ENCODE peak calls at places on chromosomes 12 and 14, in four cellular contexts. I is SIG-M5, G is psoas muscle, S is NCI-H2081 treated with DMSO at 0.1 percent for 48 hours. U is an unnamed sample.

GRCh38 chr14:95256776-95257060 is 63.0 kb downstream of the CLMN start:
- DNase-seq in S (no peak), G (no peak), I (no peak), U (no peak)

GRCh38 chr14:105395538-105395854 is 2.8 kb upstream of the TEX22 start:
- DNase-seq in S (no peak), G (no peak), I (no peak), U (no peak)

GRCh38 chr14:105193916-105194782 is 13.0 kb upstream of the NUDT14 start:
- DNase-seq in G (no peak), I (no peak), S (peak; percentile 39), U (peak; percentile 87)

GRCh38 chr12:123398177-123398916 is 14.4 kb downstream of the KMT5A start:
- DNase-seq in G (peak; percentile 60), I (no peak), S (no peak), U (no peak)

GRCh38 chr14:81655423-81656314 is 122.0 kb upstream of the SEL1L start:
- DNase-seq in I (no peak), S (no peak), G (no peak), U (no peak)

GRCh38 chr12:47014474-47014873 is 64.9 kb upstream of the PCED1B start:
- DNase-seq in G (no peak), S (no peak), I (no peak), U (no peak)

GRCh38 chr12:43316506-43316905 is 235.5 kb downstream of the ADAMTS20 start:
- DNase-seq in G (no peak), S (no peak), I (no peak), U (no peak)

GRCh38 chr12:93563807-93564538 is 8.5 kb upstream of the SOCS2 start:
- DNase-seq in G (no peak), S (no peak), I (no peak), U (no peak)

GRCh38 chr12:64893961-64894360 is 69.5 kb downstream of the TBC1D30 start:
- DNase-seq in S (no peak), G (no peak), I (no peak), U (no peak)

GRCh38 chr14:68711551-68712437 is 81.1 kb downstream of the ZFP36L1 start:
- DNase-seq in S (no peak), G (no peak), I (no peak), U (no peak)

GRCh38 chr14:32542507-32542906 is 213.4 kb downstream of the AKAP6 start:
- DNase-seq in I (no peak), S (no peak), G (no peak), U (no peak)

GRCh38 chr14:44565968-44566367 is 58.9 kb upstream of the FSCB start:
- DNase-seq in G (no peak), S (no peak), I (no peak), U (no peak)

GRCh38 chr14:34835312-34835711 is 39.8 kb downstream of the BAZ1A start:
- DNase-seq in S (no peak), I (no peak), G (no peak), U (no peak)

GRCh38 chr12:39831587-39832315 is 212.1 kb upstream of the ABCD2 start:
- DNase-seq in I (no peak), S (no peak), G (no peak), U (no peak)

GRCh38 chr14:61343991-61344405 is 22.6 kb downstream of the PRKCH start:
- DNase-seq in G (no peak), S (no peak), I (no peak), U (no peak)

GRCh38 chr12:105222326-105222655 is 13.7 kb downstream of the APPL2 start:
- DNase-seq in I (no peak), G (no peak), S (no peak), U (no peak)

GRCh38 chr12:26011099-26011498 is 52.6 kb downstream of the RASSF8 start:
- DNase-seq in G (no peak), I (no peak), S (no peak), U (no peak)

GRCh38 chr12:120620624-120621023 is 19.8 kb upstream of the CABP1 start:
- DNase-seq in S (no peak), G (no peak), I (no peak), U (no peak)

GRCh38 chr14:93788557-93789365 is 476 bp upstream of the PRIMA1 start:
- DNase-seq in G (no peak), I (no peak), S (no peak), U (peak; percentile 73)

GRCh38 chr14:80213602-80214001 is 2.3 kb upstream of the DIO2 start:
- DNase-seq in S (no peak), G (no peak), I (no peak), U (no peak)

GRCh38 chr12:57090456-57090855 is 1.5 kb downstream of the NAB2 start:
- DNase-seq in G (no peak), S (no peak), I (no peak), U (no peak)

GRCh38 chr12:108392284-108392683 is 53.2 kb upstream of the CMKLR1 start:
- DNase-seq in S (no peak), I (no peak), G (no peak), U (no peak)

GRCh38 chr12:31218203-31219025 is 107.5 kb downstream of the SINHCAF start:
- DNase-seq in G (no peak), S (no peak), I (no peak), U (no peak)

GRCh38 chr12:121811434-121812319 is 7.9 kb downstream of the SETD1B start:
- DNase-seq in S (no peak), G (peak; percentile 88), I (no peak), U (no peak)

GRCh38 chr12:65074932-65075331 is 46.2 kb downstream of the WIF1 start:
- DNase-seq in S (no peak), I (no peak), G (no peak), U (no peak)

GRCh38 chr14:26598081-26598671 is 343 bp upstream of the NOVA1 start:
- DNase-seq in S (peak; percentile 66), I (no peak), G (peak; percentile 88), U (peak; percentile 89)

U was measured in NCI-H1417 treated with DMSO at 0.1 percent for 48 hours.